ENCODE peak calls at places on chromosomes 1 and 21, in six cellular contexts. G, R, V, W, Z and M are unnamed samples.
A peak's percentile ranks its signal among the peaks of the same experiment; 100 is the strongest.

GRCh38 chr1:230073371-230074035 is 6.5 kb downstream of the GALNT2 start:
- DNase-seq in V (no peak), W (no peak), R (no peak), Z (peak; percentile 58), G (no peak), M (no peak)

GRCh38 chr1:159869607-159870006 is 7.2 kb upstream of the VSIG8 start:
- DNase-seq in Z (no peak), R (no peak), W (no peak), V (no peak), G (no peak), M (no peak)

GRCh38 chr1:48061162-48062136 is 64.3 kb upstream of the TRABD2B start:
- DNase-seq in V (peak; percentile 84), Z (peak; percentile 40), W (no peak), G (peak; percentile 66), R (peak; percentile 56), M (peak; percentile 74)

GRCh38 chr1:32470991-32471694 is 6.3 kb downstream of the ZBTB8B start:
- DNase-seq in W (no peak), G (no peak), R (no peak), Z (no peak), V (peak; percentile 19), M (no peak)

GRCh38 chr1:206021796-206022365 is 1.8 kb downstream of the CTSE start:
- DNase-seq in Z (no peak), R (no peak), V (no peak), G (no peak), W (no peak), M (no peak)

GRCh38 chr1:56025942-56026341 is 553.4 kb downstream of the PLPP3 start:
- DNase-seq in W (no peak), G (no peak), V (no peak), Z (no peak), R (no peak), M (no peak)

GRCh38 chr1:70760170-70760569 is 287.4 kb downstream of the PTGER3 start:
- DNase-seq in R (no peak), Z (no peak), G (no peak), V (no peak), W (no peak), M (no peak)

GRCh38 chr21:31136891-31137290 is 98.6 kb upstream of the KRTAP19-8 start:
- DNase-seq in Z (no peak), W (no peak), G (no peak), V (no peak), R (peak; percentile 38), M (no peak)

GRCh38 chr21:37358392-37358791 is 8.2 kb upstream of the DYRK1A start:
- DNase-seq in W (no peak), V (no peak), R (no peak), Z (no peak), G (no peak), M (no peak)

GRCh38 chr1:29655945-29656866 is 419.9 kb downstream of the PTPRU start:
- DNase-seq in W (no peak), R (peak; percentile 4), V (peak; percentile 20), G (peak; percentile 51), Z (no peak), M (no peak)

GRCh38 chr1:1264868-1265272 is 8.8 kb downstream of the UBE2J2 start:
- DNase-seq in W (no peak), R (no peak), Z (no peak), V (no peak), G (peak; percentile 53), M (no peak)

GRCh38 chr1:20793236-20793635 is 6.1 kb upstream of the HP1BP3 start:
- DNase-seq in W (no peak), V (no peak), G (no peak), Z (no peak), R (no peak), M (no peak)

GRCh38 chr1:217921126-217921900 is 290.2 kb downstream of the SPATA17 start:
- DNase-seq in V (no peak), R (no peak), G (no peak), Z (no peak), W (no peak), M (no peak)

GRCh38 chr1:233140974-233141373 is 154.6 kb downstream of the PCNX2 start:
- DNase-seq in R (no peak), V (no peak), Z (no peak), G (no peak), W (no peak), M (no peak)

GRCh38 chr1:235093013-235093618 is 35.5 kb downstream of the TOMM20 start:
- DNase-seq in R (no peak), Z (no peak), W (peak; percentile 45), G (peak; percentile 45), V (peak; percentile 77), M (peak; percentile 72)

GRCh38 chr1:50422675-50422945 is 633 bp downstream of the DMRTA2 start:
- DNase-seq in R (no peak), Z (no peak), G (no peak), W (no peak), V (no peak), M (no peak)

GRCh38 chr1:58803858-58804257 is 20.0 kb upstream of the JUN start:
- DNase-seq in Z (no peak), R (no peak), W (no peak), G (no peak), V (no peak), M (no peak)

GRCh38 chr21:39845581-39846130 is 21.6 kb upstream of the PCP4 start:
- DNase-seq in Z (no peak), G (no peak), V (no peak), W (no peak), R (no peak), M (no peak)

GRCh38 chr21:33971492-33972013 is 55.9 kb upstream of the ATP5PO start:
- DNase-seq in W (no peak), V (no peak), G (no peak), R (no peak), Z (no peak), M (no peak)

GRCh38 chr1:6724517-6725141 is 23.0 kb upstream of the DNAJC11 start:
- DNase-seq in W (no peak), G (no peak), V (no peak), R (peak; percentile 61), Z (no peak), M (no peak)

GRCh38 chr1:54278941-54279422 is 79.0 kb downstream of the MRPL37 start:
- DNase-seq in R (no peak), G (no peak), V (no peak), Z (no peak), W (peak; percentile 61), M (no peak)

GRCh38 chr1:18217398-18218043 is 109.9 kb downstream of the IGSF21 start:
- DNase-seq in W (no peak), G (no peak), R (no peak), Z (no peak), V (peak; percentile 31), M (peak; percentile 26)
- TF ChIP-seq CTCF in W (no peak), G (peak; percentile 42), R (peak; percentile 19), Z (no peak), V (peak; percentile 26), M (no peak)

GRCh38 chr1:10782491-10783244 is 13.8 kb downstream of the CASZ1 start:
- DNase-seq in W (no peak), V (no peak), R (no peak), G (no peak), Z (no peak), M (no peak)
- TF ChIP-seq CTCF in W (no peak), V (no peak), R (no peak), G (no peak), Z (no peak), M (no peak)

GRCh38 chr1:18302788-18303413 is 177.8 kb upstream of the KLHDC7A start:
- DNase-seq in V (no peak), W (no peak), R (no peak), G (peak; percentile 62), Z (no peak), M (peak; percentile 19)
- TF ChIP-seq CTCF in V (peak; percentile 42), W (no peak), R (no peak), G (peak; percentile 85), Z (no peak), M (no peak)

DNA sequence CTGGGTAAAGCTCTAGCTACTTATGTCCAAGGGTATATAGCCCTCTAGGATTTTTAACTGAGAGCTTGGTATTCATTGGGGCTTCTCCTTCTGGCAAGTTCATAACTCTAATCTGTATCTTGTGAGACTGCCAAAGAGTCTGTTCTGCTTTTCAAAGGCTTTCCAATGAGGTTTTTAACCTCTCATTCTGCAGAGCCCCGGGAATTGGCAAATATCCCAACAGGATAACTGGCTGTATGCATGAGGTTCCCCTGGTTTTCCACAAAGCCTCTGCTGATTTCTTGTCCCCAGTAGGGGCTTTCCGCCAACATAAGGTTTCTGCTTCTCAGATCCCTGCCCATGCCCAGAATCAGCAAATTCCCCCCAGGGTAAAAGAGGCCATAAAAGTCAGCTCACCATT is 40.9 kb downstream of the RPL5 start:
- DNase-seq in W (no peak), G (no peak), Z (no peak), V (no peak), R (no peak), M (no peak)
- TF ChIP-seq CTCF in W (no peak), G (no peak), Z (no peak), V (no peak), R (no peak), M (no peak)

DNA sequence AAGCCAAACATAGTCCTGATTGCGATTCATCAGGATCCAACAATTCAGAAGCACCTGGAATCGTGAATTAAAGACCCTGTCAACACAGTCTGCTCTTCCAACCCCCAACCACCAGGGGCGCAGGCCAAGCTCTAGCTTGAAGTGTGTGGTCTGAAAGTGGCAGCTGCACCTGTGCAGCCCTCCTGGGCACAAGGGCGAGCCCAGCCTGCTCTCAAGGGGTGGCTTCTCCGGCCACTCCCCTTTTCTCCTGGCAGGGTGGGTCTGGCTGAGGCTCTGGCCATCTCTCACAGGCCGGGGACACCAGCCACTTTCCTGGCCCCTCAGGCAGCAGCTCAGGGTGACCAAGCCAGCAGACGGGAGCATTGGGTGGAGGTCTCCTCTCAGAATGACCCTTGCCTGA is 62.3 kb downstream of the SLC66A1 start:
- DNase-seq in R (no peak), Z (no peak), G (peak; percentile 59), V (no peak), W (no peak), M (no peak)
- TF ChIP-seq CTCF in R (peak; percentile 14), Z (peak; percentile 25), G (peak; percentile 65), V (peak; percentile 25), W (no peak), M (peak; percentile 19)

GRCh38 chr1:24952413-24952841 is 22.4 kb upstream of the RUNX3 start:
- DNase-seq in Z (no peak), V (no peak), G (no peak), W (no peak), R (no peak), M (no peak)
- TF ChIP-seq CTCF in Z (no peak), V (no peak), G (no peak), W (no peak), R (no peak), M (no peak)